ENCODE peak calls at places on chromosomes 6 and 20, in five cellular contexts. X is BJ, B is transverse colon, R is HCT116, D is breast epithelium. Y is an unnamed sample.

GRCh38 chr6:54579011-54579410 is 267.6 kb upstream of the FAM83B start:
- DNase-seq in X (peak; percentile 60), R (no peak), D (no peak), B (no peak), Y (peak; percentile 10)

GRCh38 chr6:137975058-137975940 is 108.2 kb downstream of the TNFAIP3 start:
- DNase-seq in B (no peak), X (no peak), R (peak; percentile 7), D (no peak), Y (peak; percentile 59)

GRCh38 chr6:5996701-5997419 is 9.9 kb downstream of the NRN1 start:
- DNase-seq in B (no peak), R (no peak), D (no peak), X (no peak), Y (no peak)

GRCh38 chr6:52399511-52400315 is 20.4 kb upstream of the EFHC1 start:
- DNase-seq in D (no peak), R (no peak), B (peak; percentile 42), X (no peak), Y (peak; percentile 78)

GRCh38 chr20:33005132-33005566 is 916 bp upstream of the SUN5 start:
- DNase-seq in X (no peak), D (no peak), B (no peak), R (peak; percentile 6), Y (peak; percentile 18)

GRCh38 chr6:127518212-127518709 is 874 bp downstream of the MTCL3 start:
- DNase-seq in X (no peak), B (no peak), D (no peak), R (no peak), Y (no peak)

GRCh38 chr6:3229566-3230274 is 2.3 kb upstream of the TUBB2B start:
- DNase-seq in R (no peak), X (no peak), D (no peak), B (no peak), Y (no peak)

GRCh38 chr6:90297124-90297865 is 652 bp upstream of the BACH2 start:
- DNase-seq in X (no peak), R (no peak), D (no peak), B (no peak), Y (no peak)

GRCh38 chr6:43490523-43490939 is 13.2 kb downstream of the TJAP1 start:
- DNase-seq in R (no peak), B (no peak), D (no peak), X (no peak), Y (no peak)

GRCh38 chr20:57475388-57476072 is 49.4 kb downstream of the CTCFL start:
- DNase-seq in X (no peak), B (no peak), R (no peak), D (no peak), Y (no peak)

GRCh38 chr20:23446505-23446904 is 6.2 kb downstream of the CST11 start:
- DNase-seq in R (peak; percentile 35), B (peak; percentile 66), X (no peak), D (no peak), Y (peak; percentile 76)

DNA sequence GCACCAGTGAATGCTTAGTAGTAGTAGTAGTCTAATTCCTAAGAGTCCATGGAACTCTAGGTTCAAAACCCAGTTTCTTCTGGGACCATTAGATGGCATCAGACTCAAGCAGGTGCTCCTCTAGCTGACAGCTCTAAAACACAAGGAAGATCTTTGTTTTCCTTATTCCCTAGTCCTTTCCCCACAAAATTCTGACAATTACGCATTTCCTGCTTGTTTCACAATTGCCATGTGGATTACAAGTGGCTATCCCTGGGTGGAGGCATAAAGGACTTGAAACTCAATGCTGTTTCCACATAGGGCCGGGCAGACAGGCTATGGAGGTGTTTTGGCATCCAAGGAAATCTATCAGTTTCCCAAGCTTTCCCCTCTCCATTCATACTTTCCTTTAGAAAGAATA is 9.2 kb upstream of the HLA-DOB start:
- DNase-seq in D (no peak), X (peak; percentile 35), R (no peak), B (no peak), Y (peak; percentile 58)
- TF ChIP-seq CTCF in D (peak; percentile 29), X (peak; percentile 48), R (peak; percentile 34), B (peak; percentile 36), Y (peak; percentile 55)

GRCh38 chr20:49677777-49678758 is 35.6 kb downstream of the B4GALT5 start:
- DNase-seq in X (no peak), B (no peak), D (no peak), R (no peak), Y (no peak)

GRCh38 chr20:49674383-49675352 is 39.0 kb downstream of the B4GALT5 start:
- DNase-seq in R (peak; percentile 90), X (no peak), D (no peak), B (peak; percentile 32), Y (no peak)

GRCh38 chr20:49676581-49677291 is 36.9 kb downstream of the B4GALT5 start:
- DNase-seq in B (peak; percentile 71), D (no peak), X (no peak), R (no peak), Y (peak; percentile 55)

GRCh38 chr20:49672109-49672681 is 41.5 kb downstream of the B4GALT5 start:
- DNase-seq in B (no peak), D (no peak), R (no peak), X (no peak), Y (no peak)

DNA sequence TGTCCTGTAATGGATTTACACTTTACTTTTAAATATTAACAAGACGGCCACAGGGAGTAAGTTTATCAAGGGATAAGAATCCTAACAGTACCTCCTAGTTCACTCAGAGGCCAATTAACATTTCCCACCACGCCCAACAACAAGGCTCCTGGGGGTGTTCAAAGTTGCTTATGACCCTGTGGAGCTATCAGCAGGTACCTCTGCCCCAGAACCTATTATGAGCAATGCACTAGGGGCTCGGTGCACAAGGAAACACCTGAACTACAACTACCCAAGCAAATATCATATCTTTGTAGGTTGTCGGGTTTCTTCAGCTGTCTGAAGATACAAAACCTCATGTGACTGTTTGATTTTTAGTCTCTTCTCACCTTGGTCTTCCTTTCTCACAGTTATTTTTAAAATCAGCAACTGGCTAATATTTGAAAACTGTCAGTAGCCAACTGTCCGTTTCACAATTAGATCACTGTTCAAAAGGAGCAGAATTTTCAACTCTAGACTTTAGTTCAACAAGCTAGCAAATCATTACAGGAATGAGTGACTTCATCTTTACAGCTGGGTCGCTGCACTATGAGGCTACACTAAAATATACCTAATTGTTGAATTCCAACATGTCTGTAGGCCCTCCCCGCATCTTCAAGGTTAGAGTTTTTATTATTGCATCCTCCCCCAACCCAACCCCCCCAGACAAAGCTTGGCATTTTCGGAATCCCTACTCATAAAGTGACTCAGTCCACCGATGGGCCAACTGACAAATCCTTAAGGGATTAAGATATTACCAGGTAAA is 38.1 kb downstream of the B4GALT5 start:
- DNase-seq in D (no peak), B (peak; percentile 75), X (no peak), R (no peak), Y (no peak)
- H3K4me3 ChIP-seq in D (no peak overlapping the region), B (no peak overlapping the region), X (no peak overlapping the region), R (peak overlapping the region; percentile 49), Y (no peak overlapping the region)

DNA sequence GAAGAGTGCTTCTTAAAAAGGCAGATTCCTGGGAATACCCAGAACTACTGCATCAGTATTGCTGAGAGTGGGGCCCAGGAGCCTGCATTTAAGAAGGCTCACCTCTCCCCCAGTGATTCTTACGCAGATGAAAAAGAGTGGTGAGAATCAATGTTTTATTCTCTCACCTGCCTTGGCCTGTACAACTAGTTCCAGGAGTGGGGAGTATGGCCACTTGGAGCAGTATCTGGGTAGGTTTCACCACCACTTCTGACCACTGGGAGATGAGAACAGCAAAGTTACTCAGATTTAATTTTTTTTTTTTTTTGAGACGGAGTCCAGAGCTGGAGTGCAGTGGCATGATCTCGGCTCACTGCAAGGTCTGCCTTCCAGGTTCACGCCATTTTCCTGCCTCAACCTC is 16.9 kb downstream of the CAP2 start:
- DNase-seq in B (no peak), X (no peak), D (no peak), R (no peak), Y (no peak)
- TF ChIP-seq CTCF in B (no peak), X (no peak), D (no peak), R (no peak), Y (no peak)

GRCh38 chr6:153129873-153130514 is 1.1 kb downstream of the RGS17 start:
- DNase-seq in R (no peak), B (no peak), D (no peak), X (no peak), Y (no peak)
- H3K4me3 ChIP-seq in R (peak overlapping the region; percentile 73), B (peak overlapping the region; percentile 60), D (peak overlapping the region; percentile 71), X (peak overlapping the region; percentile 74), Y (peak overlapping the region; percentile 86)

DNA sequence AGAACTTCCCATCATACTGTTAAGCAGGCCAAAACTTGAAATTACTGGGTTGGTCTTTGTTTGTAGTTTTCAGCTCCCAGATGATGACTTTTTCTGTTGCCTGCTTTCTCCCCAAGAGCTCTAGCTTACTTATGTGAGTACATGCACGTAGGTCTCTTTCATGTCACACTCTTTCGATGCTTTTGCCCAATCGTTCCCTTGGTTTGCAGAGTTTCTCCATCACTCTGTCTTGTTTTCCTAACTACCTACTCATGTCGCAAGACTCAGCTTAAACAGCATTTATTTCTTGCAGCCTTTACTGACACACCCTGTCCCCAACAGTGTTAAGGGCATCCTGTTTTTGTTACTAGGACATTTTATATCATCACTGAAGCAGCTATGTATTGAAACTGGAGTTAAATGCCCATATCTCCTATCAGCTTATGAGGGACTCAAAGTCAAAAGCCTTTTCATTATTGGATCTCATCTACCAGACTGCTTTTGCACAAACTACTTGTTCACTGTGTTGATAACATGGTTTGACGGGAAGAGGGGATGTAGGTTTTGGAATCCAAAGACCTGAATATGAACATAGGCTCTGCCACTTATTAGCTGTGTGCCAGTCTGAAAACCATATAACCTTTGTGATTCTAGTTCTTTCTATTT is 2.9 kb downstream of the ARG1 start:
- DNase-seq in B (no peak), R (no peak), D (no peak), X (no peak), Y (no peak)
- TF ChIP-seq CTCF in B (no peak), R (no peak), D (no peak), X (no peak), Y (no peak)

Y was measured in choroid plexus epithelial cell.